ENCODE peak calls at places on chromosomes 2 and 18, in seven cellular contexts. One of them, this sample, is unnamed.
A peak's percentile ranks its signal among the peaks of the same experiment; 100 is the strongest.

GRCh38 chr2:189379287-189379630 is 62.0 kb upstream of the WDR75 start:
- DNase-seq in body of pancreas: no peak
- DNase-seq in GM06990: no peak
- DNase-seq in fibroblast of lung: peak; percentile 22
- DNase-seq in spleen: no peak
- DNase-seq in A673: peak; percentile 29
- DNase-seq in A549: no peak
- DNase-seq in this sample: no peak

GRCh38 chr2:218569038-218569431 is 396 bp downstream of the CNOT9 start:
- DNase-seq in body of pancreas: peak; percentile 61
- DNase-seq in GM06990: no peak
- DNase-seq in fibroblast of lung: peak; percentile 73
- DNase-seq in spleen: peak; percentile 91
- DNase-seq in A673: peak; percentile 37
- DNase-seq in A549: peak; percentile 13
- DNase-seq in this sample: peak; percentile 24

GRCh38 chr18:54679318-54680149 is 88.5 kb downstream of the DYNAP start:
- DNase-seq in body of pancreas: peak; percentile 34
- DNase-seq in GM06990: peak; percentile 2
- DNase-seq in fibroblast of lung: peak; percentile 91
- DNase-seq in spleen: no peak
- DNase-seq in A673: peak; percentile 74
- DNase-seq in A549: peak; percentile 47
- DNase-seq in this sample: no peak

GRCh38 chr2:173590278-173590811 is 235.7 kb downstream of the CDCA7 start:
- DNase-seq in body of pancreas: peak; percentile 66
- DNase-seq in GM06990: no peak
- DNase-seq in fibroblast of lung: peak; percentile 96
- DNase-seq in spleen: no peak
- DNase-seq in A673: peak; percentile 23
- DNase-seq in A549: peak; percentile 38
- DNase-seq in this sample: no peak

GRCh38 chr2:98551316-98551715 is 57.0 kb downstream of the COA5 start:
- DNase-seq in body of pancreas: no peak
- DNase-seq in GM06990: no peak
- DNase-seq in fibroblast of lung: no peak
- DNase-seq in spleen: no peak
- DNase-seq in A673: no peak
- DNase-seq in A549: no peak
- DNase-seq in this sample: no peak

GRCh38 chr18:49922228-49922627 is 108.9 kb upstream of the ACAA2 start:
- DNase-seq in body of pancreas: no peak
- DNase-seq in GM06990: no peak
- DNase-seq in fibroblast of lung: no peak
- DNase-seq in spleen: no peak
- DNase-seq in A673: no peak
- DNase-seq in A549: no peak
- DNase-seq in this sample: no peak

GRCh38 chr2:68234405-68234804 is 17.9 kb downstream of the PPP3R1 start:
- DNase-seq in body of pancreas: no peak
- DNase-seq in GM06990: no peak
- DNase-seq in fibroblast of lung: no peak
- DNase-seq in spleen: no peak
- DNase-seq in A673: no peak
- DNase-seq in A549: no peak
- DNase-seq in this sample: no peak

GRCh38 chr2:218081695-218082094 is 12.6 kb downstream of the RUFY4 start:
- DNase-seq in body of pancreas: no peak
- DNase-seq in GM06990: no peak
- DNase-seq in fibroblast of lung: peak; percentile 40
- DNase-seq in spleen: no peak
- DNase-seq in A673: no peak
- DNase-seq in A549: no peak
- DNase-seq in this sample: no peak

GRCh38 chr2:55718165-55719008 is 24.7 kb upstream of the PNPT1 start:
- DNase-seq in body of pancreas: peak; percentile 71
- DNase-seq in GM06990: peak; percentile 10
- DNase-seq in fibroblast of lung: peak; percentile 77
- DNase-seq in spleen: no peak
- DNase-seq in A673: peak; percentile 73
- DNase-seq in A549: peak; percentile 58
- DNase-seq in this sample: peak; percentile 29

GRCh38 chr2:200665626-200666453 is 80.0 kb downstream of the AOX1 start:
- DNase-seq in body of pancreas: no peak
- DNase-seq in GM06990: no peak
- DNase-seq in fibroblast of lung: no peak
- DNase-seq in spleen: no peak
- DNase-seq in A673: no peak
- DNase-seq in A549: no peak
- DNase-seq in this sample: no peak

GRCh38 chr2:10471956-10472355 is 23.8 kb upstream of the ODC1 start:
- DNase-seq in body of pancreas: no peak
- DNase-seq in GM06990: no peak
- DNase-seq in fibroblast of lung: no peak
- DNase-seq in spleen: peak; percentile 6
- DNase-seq in A673: no peak
- DNase-seq in A549: peak; percentile 37
- DNase-seq in this sample: no peak

GRCh38 chr2:105042189-105042588 is 4.3 kb downstream of the MRPS9 start:
- DNase-seq in body of pancreas: peak; percentile 5
- DNase-seq in GM06990: no peak
- DNase-seq in fibroblast of lung: no peak
- DNase-seq in spleen: no peak
- DNase-seq in A673: peak; percentile 17
- DNase-seq in A549: no peak
- DNase-seq in this sample: no peak

GRCh38 chr2:215749092-215749957 is 264.0 kb downstream of the MREG start:
- DNase-seq in body of pancreas: peak; percentile 55
- DNase-seq in GM06990: no peak
- DNase-seq in fibroblast of lung: peak; percentile 83
- DNase-seq in spleen: peak; percentile 70
- DNase-seq in A673: no peak
- DNase-seq in A549: no peak
- DNase-seq in this sample: no peak

GRCh38 chr2:36441816-36442215 is 86.2 kb downstream of the CRIM1 start:
- DNase-seq in body of pancreas: no peak
- DNase-seq in GM06990: no peak
- DNase-seq in fibroblast of lung: peak; percentile 94
- DNase-seq in spleen: no peak
- DNase-seq in A673: no peak
- DNase-seq in A549: no peak
- DNase-seq in this sample: no peak

GRCh38 chr2:177281400-177282021 is 17.0 kb upstream of the NFE2L2 start:
- DNase-seq in body of pancreas: peak; percentile 39
- DNase-seq in GM06990: peak; percentile 51
- DNase-seq in fibroblast of lung: no peak
- DNase-seq in spleen: no peak
- DNase-seq in A673: no peak
- DNase-seq in A549: no peak
- DNase-seq in this sample: no peak

GRCh38 chr2:228417526-228417925 is 236.0 kb upstream of the SPHKAP start:
- DNase-seq in body of pancreas: no peak
- DNase-seq in GM06990: no peak
- DNase-seq in fibroblast of lung: no peak
- DNase-seq in spleen: no peak
- DNase-seq in A673: no peak
- DNase-seq in A549: no peak
- DNase-seq in this sample: no peak

GRCh38 chr2:24365051-24365450 is 4.7 kb upstream of the ITSN2 start:
- DNase-seq in body of pancreas: peak; percentile 88
- DNase-seq in GM06990: peak; percentile 63
- DNase-seq in fibroblast of lung: no peak
- DNase-seq in spleen: peak; percentile 91
- DNase-seq in A673: no peak
- DNase-seq in A549: no peak
- DNase-seq in this sample: no peak

GRCh38 chr2:101337877-101338276 is 29.4 kb upstream of the RNF149 start:
- DNase-seq in body of pancreas: no peak
- DNase-seq in GM06990: no peak
- DNase-seq in fibroblast of lung: peak; percentile 15
- DNase-seq in spleen: no peak
- DNase-seq in A673: no peak
- DNase-seq in A549: no peak
- DNase-seq in this sample: no peak

GRCh38 chr2:109057686-109058085 is 68.7 kb upstream of the EDAR start:
- DNase-seq in body of pancreas: no peak
- DNase-seq in GM06990: no peak
- DNase-seq in fibroblast of lung: no peak
- DNase-seq in spleen: peak; percentile 50
- DNase-seq in A673: no peak
- DNase-seq in A549: no peak
- DNase-seq in this sample: no peak

GRCh38 chr2:27806311-27807059 is 35.0 kb downstream of the MRPL33 start:
- DNase-seq in body of pancreas: no peak
- DNase-seq in GM06990: no peak
- DNase-seq in fibroblast of lung: no peak
- DNase-seq in spleen: no peak
- DNase-seq in A673: no peak
- DNase-seq in A549: no peak
- DNase-seq in this sample: no peak

GRCh38 chr2:172680595-172681176 is 55.0 kb upstream of the RAPGEF4 start:
- DNase-seq in body of pancreas: no peak
- DNase-seq in GM06990: no peak
- DNase-seq in fibroblast of lung: no peak
- DNase-seq in spleen: no peak
- DNase-seq in A673: no peak
- DNase-seq in A549: no peak
- DNase-seq in this sample: no peak

GRCh38 chr2:10120158-10120937 is 2.2 kb upstream of the RRM2 start:
- DNase-seq in body of pancreas: peak; percentile 97
- DNase-seq in GM06990: peak; percentile 98
- DNase-seq in fibroblast of lung: peak; percentile 78
- DNase-seq in spleen: peak; percentile 98
- DNase-seq in A673: peak; percentile 98
- DNase-seq in A549: peak; percentile 98
- DNase-seq in this sample: peak; percentile 89

GRCh38 chr18:34840416-34840815 is 130.3 kb downstream of the DTNA start:
- DNase-seq in body of pancreas: no peak
- DNase-seq in GM06990: no peak
- DNase-seq in fibroblast of lung: no peak
- DNase-seq in spleen: no peak
- DNase-seq in A673: no peak
- DNase-seq in A549: no peak
- DNase-seq in this sample: no peak
- TF ChIP-seq CTCF in body of pancreas: no peak
- TF ChIP-seq CTCF in GM06990: no peak
- TF ChIP-seq CTCF in fibroblast of lung: no peak
- TF ChIP-seq CTCF in spleen: no peak
- TF ChIP-seq CTCF in A673: no peak
- TF ChIP-seq CTCF in A549: no peak
- TF ChIP-seq CTCF in this sample: no peak

DNA sequence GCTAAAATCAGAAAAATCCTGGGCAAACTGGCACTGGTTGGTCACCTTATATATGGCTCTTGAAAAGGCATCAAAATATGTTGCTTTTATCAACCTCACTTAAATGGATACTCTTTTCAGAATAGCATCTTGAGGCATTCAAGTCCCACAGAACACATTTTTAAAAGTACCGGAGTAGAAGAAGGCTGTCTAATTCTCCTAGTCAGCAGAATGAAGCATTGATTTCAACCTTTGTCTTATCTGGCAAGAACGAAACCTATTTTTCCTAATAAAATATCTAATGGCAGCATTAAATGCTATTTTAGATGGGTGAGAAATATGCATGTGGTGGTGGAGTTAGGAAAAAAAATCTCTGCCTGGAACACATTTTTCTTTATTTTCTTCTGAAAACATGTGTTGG is 27.8 kb downstream of the TMEFF2 start:
- DNase-seq in body of pancreas: no peak
- DNase-seq in GM06990: no peak
- DNase-seq in fibroblast of lung: no peak
- DNase-seq in spleen: no peak
- DNase-seq in A673: no peak
- DNase-seq in A549: no peak
- DNase-seq in this sample: no peak
- H3K4me3 ChIP-seq in body of pancreas: no peak overlapping the region
- H3K4me3 ChIP-seq in GM06990: no peak overlapping the region
- H3K4me3 ChIP-seq in fibroblast of lung: no peak overlapping the region
- H3K4me3 ChIP-seq in spleen: no peak overlapping the region
- H3K4me3 ChIP-seq in A673: no peak overlapping the region
- H3K4me3 ChIP-seq in A549: no peak overlapping the region
- H3K4me3 ChIP-seq in this sample: no peak overlapping the region

GRCh38 chr2:116820986-116821385 is 993.5 kb upstream of the DDX18 start:
- DNase-seq in body of pancreas: no peak
- DNase-seq in GM06990: no peak
- DNase-seq in fibroblast of lung: no peak
- DNase-seq in spleen: no peak
- DNase-seq in A673: no peak
- DNase-seq in A549: no peak
- DNase-seq in this sample: no peak

GRCh38 chr2:116819355-116819754 is 995.1 kb upstream of the DDX18 start:
- DNase-seq in body of pancreas: no peak
- DNase-seq in GM06990: no peak
- DNase-seq in fibroblast of lung: no peak
- DNase-seq in spleen: no peak
- DNase-seq in A673: no peak
- DNase-seq in A549: no peak
- DNase-seq in this sample: no peak
- TF ChIP-seq CTCF in body of pancreas: no peak
- TF ChIP-seq CTCF in GM06990: no peak
- TF ChIP-seq CTCF in fibroblast of lung: peak; percentile 3
- TF ChIP-seq CTCF in spleen: no peak
- TF ChIP-seq CTCF in A673: no peak
- TF ChIP-seq CTCF in A549: no peak
- TF ChIP-seq CTCF in this sample: no peak

GRCh38 chr18:24214144-24214543 is 75.3 kb downstream of the CABYR start:
- DNase-seq in body of pancreas: no peak
- DNase-seq in GM06990: no peak
- DNase-seq in fibroblast of lung: no peak
- DNase-seq in spleen: no peak
- DNase-seq in A673: peak; percentile 70
- DNase-seq in A549: no peak
- DNase-seq in this sample: no peak

GRCh38 chr18:24212939-24213338 is 74.1 kb downstream of the CABYR start:
- DNase-seq in body of pancreas: no peak
- DNase-seq in GM06990: no peak
- DNase-seq in fibroblast of lung: peak; percentile 82
- DNase-seq in spleen: no peak
- DNase-seq in A673: no peak
- DNase-seq in A549: no peak
- DNase-seq in this sample: no peak

GRCh38 chr18:24209558-24209957 is 70.7 kb downstream of the CABYR start:
- DNase-seq in body of pancreas: no peak
- DNase-seq in GM06990: no peak
- DNase-seq in fibroblast of lung: no peak
- DNase-seq in spleen: no peak
- DNase-seq in A673: no peak
- DNase-seq in A549: no peak
- DNase-seq in this sample: no peak

GRCh38 chr18:24219561-24220317 is 80.9 kb downstream of the CABYR start:
- DNase-seq in body of pancreas: peak; percentile 18
- DNase-seq in GM06990: no peak
- DNase-seq in fibroblast of lung: no peak
- DNase-seq in spleen: no peak
- DNase-seq in A673: no peak
- DNase-seq in A549: no peak
- DNase-seq in this sample: no peak

DNA sequence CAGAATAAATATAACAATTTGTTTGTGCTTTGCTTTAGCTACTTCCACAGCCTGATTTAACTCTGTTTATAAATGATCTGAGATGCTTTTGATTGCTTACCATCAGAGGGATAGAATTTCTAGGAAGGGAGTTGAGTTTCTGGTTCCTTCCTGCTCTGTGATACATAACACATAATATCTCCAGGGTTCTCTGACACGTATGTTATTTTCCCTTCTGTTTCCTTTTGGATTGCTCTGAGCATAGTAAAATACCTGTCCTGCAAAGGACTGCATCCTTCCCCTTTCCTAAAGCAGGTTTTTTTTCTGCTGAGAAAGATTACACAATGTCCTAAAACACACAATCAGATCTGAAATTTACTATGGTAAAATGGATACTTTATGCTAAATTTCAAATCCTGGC is 76.1 kb downstream of the CABYR start:
- DNase-seq in body of pancreas: no peak
- DNase-seq in GM06990: no peak
- DNase-seq in fibroblast of lung: no peak
- DNase-seq in spleen: no peak
- DNase-seq in A673: no peak
- DNase-seq in A549: no peak
- DNase-seq in this sample: no peak
- H3K4me3 ChIP-seq in body of pancreas: no peak overlapping the region
- H3K4me3 ChIP-seq in GM06990: no peak overlapping the region
- H3K4me3 ChIP-seq in fibroblast of lung: no peak overlapping the region
- H3K4me3 ChIP-seq in spleen: no peak overlapping the region
- H3K4me3 ChIP-seq in A673: no peak overlapping the region
- H3K4me3 ChIP-seq in A549: no peak overlapping the region
- H3K4me3 ChIP-seq in this sample: no peak overlapping the region